ENCODE peak calls at places on chromosomes 1 and 21, in five cellular contexts. E is body of pancreas; K is CD8-positive, alpha-beta memory T cell; Z is left lung; V is mesendoderm. A is an unnamed sample.

GRCh38 chr1:214901718-214902117 is 180.8 kb upstream of the KCNK2 start:
- DNase-seq in E (no peak), K (no peak), Z (no peak), V (no peak), A (no peak)

GRCh38 chr21:43598416-43599120 is 60.7 kb downstream of the HSF2BP start:
- DNase-seq in E (no peak), K (no peak), Z (no peak), V (peak; percentile 29), A (no peak)

GRCh38 chr21:45471229-45472052 is 66.5 kb downstream of the COL18A1 start:
- DNase-seq in E (no peak), K (no peak), Z (no peak), V (no peak), A (peak; percentile 68)

GRCh38 chr1:99305626-99306025 is 41.3 kb downstream of the PLPPR4 start:
- DNase-seq in E (no peak), K (no peak), Z (no peak), V (no peak), A (no peak)

GRCh38 chr1:59985901-59986735 is 59.5 kb upstream of the CYP2J2 start:
- DNase-seq in E (no peak), K (no peak), Z (no peak), V (peak; percentile 40), A (no peak)

GRCh38 chr1:210340751-210341328 is 12.1 kb downstream of the HHAT start:
- DNase-seq in E (no peak), K (no peak), Z (no peak), V (no peak), A (no peak)

GRCh38 chr1:19734472-19734999 is 65.2 kb downstream of the TMCO4 start:
- DNase-seq in E (peak; percentile 23), K (no peak), Z (no peak), V (no peak), A (no peak)

GRCh38 chr1:202135221-202135721 is 9.3 kb downstream of the ARL8A start:
- DNase-seq in E (peak; percentile 67), K (peak; percentile 29), Z (no peak), V (peak; percentile 80), A (no peak)

DNA sequence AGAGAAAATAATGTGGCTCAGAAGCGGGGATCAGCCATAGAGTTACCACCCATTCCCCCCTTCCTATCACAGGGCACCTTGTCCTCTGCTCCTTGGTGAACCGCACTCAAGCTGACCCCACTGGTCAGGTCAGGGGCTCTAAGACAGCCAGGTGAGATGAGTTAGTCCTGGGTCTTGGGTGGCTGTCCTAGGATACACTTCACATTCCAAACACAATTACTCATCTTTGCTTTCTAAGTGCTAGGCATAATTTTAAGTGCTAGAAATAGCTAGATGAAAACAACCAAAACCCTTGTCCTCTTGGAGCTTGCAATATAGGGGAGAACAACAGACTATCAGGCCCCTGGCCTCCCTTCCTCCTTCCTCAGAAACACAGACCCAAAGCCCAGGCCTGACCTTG is 7.8 kb upstream of the MUTYH start:
- DNase-seq in E (no peak), K (no peak), Z (no peak), V (peak; percentile 17), A (no peak)
- H3K27ac ChIP-seq in E (no peak overlapping the region), K (no peak overlapping the region), Z (peak overlapping the region; percentile 45), V (no peak overlapping the region), A (no peak overlapping the region)

DNA sequence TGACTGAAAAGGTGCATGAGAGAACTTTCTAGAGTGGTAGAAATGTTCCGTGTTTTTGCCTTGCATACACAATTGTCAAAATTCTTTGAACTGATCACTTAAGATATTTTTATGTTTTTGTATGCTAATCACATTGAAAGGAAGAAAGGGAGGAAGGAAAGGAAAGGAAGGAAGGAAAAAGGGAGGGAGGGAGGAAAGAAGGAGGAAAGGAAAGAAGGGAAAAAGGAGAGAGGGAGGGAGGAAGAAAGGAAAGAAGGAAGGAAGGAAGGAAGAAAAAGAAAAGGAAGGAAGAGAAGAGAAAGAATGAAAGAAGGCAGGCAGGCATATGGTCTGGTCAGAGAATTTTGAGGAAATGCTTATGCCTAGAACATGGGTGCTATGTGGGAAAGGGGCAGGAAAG is 68.4 kb upstream of the PGBD5 start:
- DNase-seq in E (no peak), K (no peak), Z (no peak), V (no peak), A (no peak)
- H3K27ac ChIP-seq in E (peak overlapping the region; percentile 92), K (no peak overlapping the region), Z (no peak overlapping the region), V (no peak overlapping the region), A (no peak overlapping the region)

DNA sequence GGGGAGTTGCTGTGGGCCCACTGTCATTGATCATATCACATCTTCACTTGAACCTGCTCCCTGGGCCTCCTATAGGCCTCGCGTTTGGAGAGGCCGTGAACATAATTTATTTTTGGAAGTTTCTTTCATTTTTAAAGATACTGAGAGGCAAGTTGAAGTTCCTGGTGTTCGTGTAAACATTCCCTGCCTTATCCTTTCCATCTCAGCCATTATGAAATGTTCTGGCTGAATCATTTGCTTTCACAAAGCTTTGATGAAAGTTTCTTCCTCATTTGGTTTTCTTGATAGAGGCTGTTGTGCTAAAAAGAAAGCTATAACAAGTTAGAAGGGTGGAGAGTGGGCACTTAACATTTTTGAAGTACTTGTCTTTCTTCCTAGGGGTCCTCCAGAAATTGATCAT is 15.5 kb downstream of the CAMTA1 start:
- DNase-seq in E (no peak), K (no peak), Z (no peak), V (no peak), A (no peak)
- H3K27ac ChIP-seq in E (peak overlapping the region; percentile 40), K (no peak overlapping the region), Z (peak overlapping the region; percentile 41), V (no peak overlapping the region), A (peak overlapping the region; percentile 3)

GRCh38 chr1:248815407-248816034 is 10.2 kb downstream of the SH3BP5L start:
- DNase-seq in E (no peak), K (no peak), Z (no peak), V (no peak), A (no peak)
- H3K27ac ChIP-seq in E (no peak overlapping the region), K (no peak overlapping the region), Z (no peak overlapping the region), V (no peak overlapping the region), A (no peak overlapping the region)

GRCh38 chr1:77513839-77514763 is 168.4 kb downstream of the ZZZ3 start:
- DNase-seq in E (peak; percentile 19), K (no peak), Z (no peak), V (peak; percentile 87), A (no peak)
- H3K27ac ChIP-seq in E (peak overlapping the region; percentile 1), K (no peak overlapping the region), Z (no peak overlapping the region), V (peak overlapping the region; percentile 31), A (no peak overlapping the region)

DNA sequence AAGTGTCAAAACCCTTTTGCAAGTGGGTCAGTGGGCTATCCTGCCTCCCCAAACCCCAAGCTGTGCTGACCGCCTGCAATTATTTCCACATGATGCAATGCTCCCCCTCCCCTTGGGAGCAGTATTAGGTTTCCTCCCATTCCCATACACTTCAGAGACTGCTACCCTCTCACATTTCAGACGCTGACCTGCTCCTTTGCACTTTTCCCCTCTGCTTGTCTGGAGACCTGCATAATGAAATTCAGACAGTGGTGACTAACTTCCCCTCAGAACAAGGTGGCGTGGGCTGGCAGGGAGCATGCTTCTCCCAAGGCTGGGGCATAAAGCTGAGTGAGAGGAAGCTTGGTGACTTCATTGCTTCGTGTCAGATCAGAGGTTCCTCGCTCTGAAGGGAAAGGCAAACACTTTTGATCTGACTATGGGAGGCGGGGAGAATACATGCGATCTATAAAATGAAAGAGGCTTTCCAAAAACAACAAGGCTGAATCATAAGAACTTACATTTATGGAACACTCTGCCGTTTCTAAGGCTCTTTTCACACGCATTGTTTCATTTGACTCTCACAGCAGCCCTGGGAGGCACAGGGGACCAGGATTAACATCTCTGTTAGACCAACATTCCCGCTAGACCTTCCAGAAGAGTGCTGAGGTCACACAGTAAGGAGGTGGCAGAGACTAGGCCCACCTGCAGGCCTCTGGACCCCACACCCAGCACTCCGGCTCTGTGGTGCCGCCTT is 27.5 kb upstream of the ROR1 start:
- DNase-seq in E (no peak), K (no peak), Z (no peak), V (peak; percentile 71), A (no peak)
- H3K27ac ChIP-seq in E (no peak overlapping the region), K (no peak overlapping the region), Z (no peak overlapping the region), V (no peak overlapping the region), A (no peak overlapping the region)